ENCODE peak calls at places on chromosome 5, in six cellular contexts. X, D, E, B, H and Y are unnamed samples.

GRCh38 chr5:125311743-125312142 is 565.3 kb upstream of the ZNF608 start:
- DNase-seq in H (no peak), X (peak), D (peak), B (no peak), E (no peak), Y (no peak)

GRCh38 chr5:16869821-16870796 is 66.0 kb downstream of the MYO10 start:
- DNase-seq in H (no peak), E (no peak), B (no peak), X (peak), D (peak), Y (no peak)

GRCh38 chr5:123882946-123883345 is 371.0 kb downstream of the CSNK1G3 start:
- DNase-seq in B (no peak), X (peak), H (no peak), D (no peak), E (no peak), Y (no peak)

GRCh38 chr5:39283231-39283818 is 64.0 kb upstream of the FYB1 start:
- DNase-seq in H (peak), B (no peak), D (peak), X (peak), E (no peak), Y (peak)

GRCh38 chr5:134878403-134878802 is 4.2 kb downstream of the TXNDC15 start:
- DNase-seq in B (no peak), H (no peak), D (no peak), X (no peak), E (peak), Y (no peak)

GRCh38 chr5:43207601-43208000 is 15.6 kb downstream of the NIM1K start:
- DNase-seq in E (no peak), B (no peak), H (no peak), X (peak), D (peak), Y (no peak)

GRCh38 chr5:126369995-126370731 is 53.0 kb upstream of the GRAMD2B start:
- DNase-seq in E (no peak), B (no peak), D (peak), H (no peak), X (no peak), Y (no peak)

GRCh38 chr5:68027519-68027918 is 188.0 kb upstream of the PIK3R1 start:
- DNase-seq in D (peak), H (no peak), X (peak), E (no peak), B (no peak), Y (no peak)

GRCh38 chr5:34409376-34409775 is 246.8 kb upstream of the RAI14 start:
- DNase-seq in X (no peak), D (no peak), E (no peak), H (no peak), B (no peak), Y (no peak)

GRCh38 chr5:59126665-59127354 is 543.9 kb downstream of the RAB3C start:
- DNase-seq in B (no peak), X (peak), H (no peak), E (no peak), D (peak), Y (no peak)